ENCODE peak calls at places on chromosomes 5 and 9, in four cellular contexts. W, T, H and J are unnamed samples.

GRCh38 chr5:154830219-154830595 is 20.2 kb downstream of the FAXDC2 start:
- DNase-seq in W (no peak), T (no peak), H (no peak), J (no peak)

GRCh38 chr9:8572209-8572608 is 772.6 kb upstream of the DMAC1 start:
- DNase-seq in W (no peak), H (no peak), T (no peak), J (no peak)

GRCh38 chr5:31377284-31377946 is 154.5 kb downstream of the DROSHA start:
- DNase-seq in T (no peak), W (no peak), H (peak), J (no peak)

GRCh38 chr9:89418882-89419641 is 78.9 kb downstream of the SEMA4D start:
- DNase-seq in H (peak), T (no peak), W (no peak), J (no peak)

GRCh38 chr5:95048633-95049032 is 236.3 kb downstream of the MCTP1 start:
- DNase-seq in T (no peak), W (no peak), H (no peak), J (no peak)

GRCh38 chr5:96187309-96188027 is 225.8 kb upstream of the ELL2 start:
- DNase-seq in W (no peak), T (no peak), H (no peak), J (no peak)

GRCh38 chr5:56525117-56525516 is 290.2 kb upstream of the MAP3K1 start:
- DNase-seq in W (peak), T (peak), H (no peak), J (no peak)

GRCh38 chr5:126182901-126183695 is 240.1 kb upstream of the GRAMD2B start:
- DNase-seq in W (no peak), H (no peak), T (no peak), J (no peak)

GRCh38 chr5:93582677-93583524 is at the start of gene NR2F1:
- DNase-seq in T (peak), W (peak), H (peak), J (peak)

GRCh38 chr9:136921718-136922117 is 22.8 kb downstream of the FBXW5 start:
- DNase-seq in W (no peak), H (no peak), T (no peak), J (no peak)

DNA sequence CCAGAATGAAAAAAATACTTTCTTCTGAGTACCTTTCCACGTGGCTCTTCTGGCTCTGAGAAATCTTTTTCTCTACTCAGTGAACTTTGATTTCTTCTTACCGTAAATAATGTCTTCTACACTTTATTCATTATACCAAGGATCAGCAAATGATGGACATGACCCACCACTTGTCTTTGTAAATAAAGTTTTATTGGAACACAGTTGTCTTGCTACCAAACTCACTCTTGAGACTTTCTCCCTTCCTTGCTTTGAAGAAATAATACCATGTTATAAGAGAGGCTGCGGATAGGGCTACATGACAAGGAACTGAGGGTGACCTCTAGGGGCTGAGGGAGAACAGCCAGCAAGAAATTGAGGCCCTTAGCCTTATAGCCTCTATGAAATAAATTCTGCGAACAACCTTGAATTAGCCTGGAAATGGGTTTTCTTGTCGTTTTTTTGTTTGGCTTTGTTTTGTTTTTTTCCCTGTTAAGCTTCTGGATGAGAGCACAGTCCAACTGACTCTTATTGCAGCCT is 212.5 kb downstream of the COMMD10 start:
- DNase-seq in W (no peak), H (no peak), T (no peak), J (no peak)
- TF ChIP-seq CTCF in W (no peak), H (no peak), T (no peak), J (no peak)

GRCh38 chr5:179679014-179679674 is 1.7 kb downstream of the CBY3 start:
- DNase-seq in T (peak), H (peak), W (peak), J (peak)
- TF ChIP-seq CTCF in T (peak), H (no peak), W (peak), J (peak)

GRCh38 chr9:133464638-133465037 is 4.9 kb downstream of the CACFD1 start:
- DNase-seq in W (no peak), T (no peak), H (no peak), J (no peak)

GRCh38 chr9:133461975-133462374 is 2.2 kb downstream of the CACFD1 start:
- DNase-seq in T (no peak), W (no peak), H (no peak), J (no peak)

GRCh38 chr9:133463864-133464615 is 4.3 kb downstream of the CACFD1 start:
- DNase-seq in T (no peak), W (no peak), H (no peak), J (no peak)

GRCh38 chr9:133460405-133461175 is 812 bp downstream of the CACFD1 start:
- DNase-seq in W (no peak), H (peak), T (peak), J (no peak)

DNA sequence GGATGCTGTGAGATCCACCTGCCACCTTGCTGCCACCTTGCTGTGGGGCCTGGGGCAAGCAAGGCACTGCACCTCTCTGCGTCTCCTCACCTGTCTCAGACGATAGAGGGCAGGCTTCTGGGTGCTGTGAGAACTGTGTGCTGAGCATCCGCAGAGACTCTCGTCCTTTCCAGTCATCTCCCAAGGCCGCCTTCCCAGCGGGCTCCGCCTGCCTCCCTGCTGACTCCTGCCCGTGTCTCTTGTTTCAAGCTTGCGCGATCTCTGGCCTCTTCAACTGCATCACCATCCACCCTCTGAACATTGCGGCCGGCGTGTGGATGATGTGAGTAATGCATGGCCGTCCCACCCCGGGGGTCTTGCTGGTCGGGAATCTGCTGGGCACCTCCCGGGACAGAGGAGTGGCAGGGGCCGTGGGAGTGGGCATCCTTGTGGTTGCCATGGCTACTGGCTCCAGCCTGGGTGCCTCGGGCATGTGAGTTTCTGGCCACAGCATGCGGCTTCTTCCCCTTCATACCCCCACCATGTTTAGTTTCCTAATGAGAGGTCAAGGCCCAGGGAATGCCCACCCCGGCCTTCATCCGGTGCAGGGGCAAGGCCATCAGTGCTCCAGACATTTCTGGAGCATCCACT is 3.6 kb downstream of the CACFD1 start:
- DNase-seq in T (no peak), H (no peak), W (no peak), J (no peak)
- TF ChIP-seq CTCF in T (no peak), H (no peak), W (peak), J (no peak)

GRCh38 chr5:1204693-1205242 is 3.4 kb downstream of the SLC6A19 start:
- DNase-seq in T (no peak), W (peak), H (peak), J (no peak)
- TF ChIP-seq CTCF in T (no peak), W (peak), H (no peak), J (peak)

GRCh38 chr9:88051138-88051537 is 76.8 kb upstream of the CDK20 start:
- DNase-seq in H (no peak), W (no peak), T (no peak), J (no peak)

GRCh38 chr9:88045686-88046085 is 71.4 kb upstream of the CDK20 start:
- DNase-seq in W (no peak), T (no peak), H (no peak), J (no peak)

GRCh38 chr9:88046542-88046941 is 72.2 kb upstream of the CDK20 start:
- DNase-seq in T (no peak), W (no peak), H (no peak), J (no peak)

GRCh38 chr9:88052446-88052845 is 78.1 kb upstream of the CDK20 start:
- DNase-seq in H (no peak), T (no peak), W (no peak), J (no peak)

GRCh38 chr9:88049677-88050307 is 75.5 kb upstream of the CDK20 start:
- DNase-seq in H (no peak), W (no peak), T (no peak), J (no peak)
- TF ChIP-seq CTCF in H (no peak), W (no peak), T (no peak), J (no peak)